ENCODE peak calls at places on chromosomes 1 and 21, in eight cellular contexts. T is LHCN-M2, O is bronchial epithelial cell, N is SK-MEL-5, G is RPMI7951, C is head of caudate nucleus, D is activated gamma-delta T cell treated with Interleukin-2 at 50 U/mL for 16 hours, E is right lobe of liver. S is an unnamed sample.

GRCh38 chr1:202283991-202284390 is 57.7 kb downstream of the UBE2T start:
- DNase-seq in T (peak), O (peak), N (no peak), G (peak), C (no peak), D (no peak), E (no peak), S (no peak)

GRCh38 chr1:153789478-153790148 is 14.4 kb downstream of the SLC27A3 start:
- DNase-seq in T (no peak), O (no peak), N (no peak), G (no peak), C (no peak), D (no peak), E (peak), S (no peak)

GRCh38 chr21:26506951-26507350 is 66.1 kb downstream of the CYYR1 start:
- DNase-seq in T (peak), O (peak), N (no peak), G (no peak), C (no peak), D (no peak), E (no peak), S (no peak)

GRCh38 chr1:226195144-226195543 is 8.6 kb upstream of the ACBD3 start:
- DNase-seq in T (no peak), O (no peak), N (no peak), G (peak), C (no peak), D (no peak), E (no peak), S (no peak)

GRCh38 chr1:209662879-209663327 is 10.7 kb upstream of the LAMB3 start:
- DNase-seq in T (no peak), O (peak), N (no peak), G (peak), C (no peak), D (no peak), E (no peak), S (no peak)

GRCh38 chr1:40783001-40783905 is at the start of gene KCNQ4:
- DNase-seq in T (no peak), O (no peak), N (no peak), G (no peak), C (peak), D (no peak), E (peak), S (peak)

GRCh38 chr1:182872881-182873280 is 33.7 kb downstream of the DHX9 start:
- DNase-seq in T (no peak), O (no peak), N (no peak), G (no peak), C (no peak), D (no peak), E (no peak), S (no peak)

GRCh38 chr1:90986954-90987353 is 34.9 kb downstream of the ZNF644 start:
- DNase-seq in T (no peak), O (no peak), N (no peak), G (no peak), C (no peak), D (no peak), E (no peak), S (no peak)

GRCh38 chr1:166036092-166036491 is 130.7 kb downstream of the FAM78B start:
- DNase-seq in T (no peak), O (no peak), N (no peak), G (no peak), C (no peak), D (no peak), E (no peak), S (no peak)

GRCh38 chr1:8202182-8202905 is 115.6 kb upstream of the SLC45A1 start:
- DNase-seq in T (peak), O (peak), N (no peak), G (peak), C (peak), D (no peak), E (peak), S (no peak)

GRCh38 chr1:28067523-28068090 is 20.8 kb downstream of the EYA3 start:
- DNase-seq in T (no peak), O (peak), N (no peak), G (no peak), C (no peak), D (no peak), E (no peak), S (no peak)

GRCh38 chr1:228743405-228743804 is 8.1 kb downstream of the RHOU start:
- DNase-seq in T (no peak), O (no peak), N (no peak), G (no peak), C (no peak), D (no peak), E (no peak), S (no peak)

GRCh38 chr1:95953005-95953404 is 719.0 kb downstream of the RWDD3 start:
- DNase-seq in T (no peak), O (no peak), N (peak), G (peak), C (peak), D (no peak), E (no peak), S (no peak)

GRCh38 chr1:235917267-235917811 is 50.6 kb upstream of the LYST start:
- DNase-seq in T (peak), O (peak), N (peak), G (peak), C (no peak), D (peak), E (no peak), S (no peak)

GRCh38 chr1:25700626-25701025 is 84.0 kb downstream of the MAN1C1 start:
- DNase-seq in T (no peak), O (no peak), N (no peak), G (no peak), C (no peak), D (no peak), E (no peak), S (no peak)

GRCh38 chr1:207872655-207873054 is 38.3 kb downstream of the CD34 start:
- DNase-seq in T (no peak), O (no peak), N (no peak), G (no peak), C (no peak), D (no peak), E (no peak), S (no peak)

GRCh38 chr1:198121058-198121829 is 35.6 kb upstream of the NEK7 start:
- DNase-seq in T (peak), O (peak), N (no peak), G (peak), C (no peak), D (no peak), E (no peak), S (no peak)

GRCh38 chr1:9425859-9426258 is 113.4 kb upstream of the SLC25A33 start:
- DNase-seq in T (no peak), O (no peak), N (no peak), G (no peak), C (no peak), D (no peak), E (no peak), S (no peak)

GRCh38 chr1:162670928-162671663 is 38.8 kb downstream of the DDR2 start:
- DNase-seq in T (peak), O (peak), N (no peak), G (peak), C (no peak), D (no peak), E (no peak), S (no peak)

GRCh38 chr1:5424802-5425201 is 567.4 kb downstream of the NPHP4 start:
- DNase-seq in T (no peak), O (peak), N (no peak), G (peak), C (no peak), D (no peak), E (no peak), S (no peak)

GRCh38 chr1:236535656-236536293 is 12.0 kb downstream of the LGALS8 start:
- DNase-seq in T (no peak), O (no peak), N (no peak), G (peak), C (no peak), D (no peak), E (peak), S (no peak)

GRCh38 chr21:34707876-34708325 is 39.1 kb downstream of the CLIC6 start:
- DNase-seq in T (no peak), O (no peak), N (no peak), G (no peak), C (no peak), D (peak), E (no peak), S (no peak)

GRCh38 chr1:108644984-108645383 is 15.9 kb downstream of the HENMT1 start:
- DNase-seq in T (no peak), O (no peak), N (no peak), G (no peak), C (no peak), D (peak), E (no peak), S (no peak)